ENCODE peak calls at places on chromosome 20, in eight cellular contexts. V, B, S, F, D, P, Q and I are unnamed samples.

GRCh38 chr20:48794360-48794759 is 33.4 kb downstream of the PREX1 start:
- DNase-seq in S (no peak), Q (no peak), P (peak), D (no peak), F (no peak), V (no peak), B (no peak), I (no peak)

GRCh38 chr20:50629675-50630055 is 61.7 kb downstream of the RIPOR3 start:
- DNase-seq in P (no peak), B (no peak), V (no peak), D (no peak), F (no peak), S (no peak), Q (no peak), I (no peak)

GRCh38 chr20:58706975-58707681 is 14.5 kb downstream of the NPEPL1 start:
- DNase-seq in V (no peak), P (no peak), D (no peak), B (no peak), S (no peak), F (no peak), Q (no peak), I (no peak)

GRCh38 chr20:24960302-24960801 is 11.3 kb downstream of the CST7 start:
- DNase-seq in V (no peak), P (no peak), F (no peak), B (no peak), S (no peak), D (no peak), Q (no peak), I (no peak)

GRCh38 chr20:53138454-53139291 is 166.5 kb downstream of the TSHZ2 start:
- DNase-seq in F (no peak), B (peak), V (no peak), P (no peak), D (no peak), Q (no peak), S (no peak), I (no peak)

GRCh38 chr20:38649275-38649891 is 47.8 kb downstream of the ARHGAP40 start:
- DNase-seq in V (peak), D (no peak), B (peak), P (peak), F (no peak), Q (no peak), S (peak), I (no peak)

GRCh38 chr20:32605167-32605656 is 20.1 kb upstream of the NOL4L start:
- DNase-seq in Q (no peak), S (no peak), B (no peak), P (no peak), D (no peak), F (no peak), V (no peak), I (peak)

GRCh38 chr20:23513164-23513563 is 22.2 kb downstream of the CST8 start:
- DNase-seq in F (no peak), Q (no peak), P (no peak), B (no peak), S (no peak), D (no peak), V (no peak), I (no peak)

GRCh38 chr20:32434434-32434833 is 76.3 kb downstream of the ASXL1 start:
- DNase-seq in B (no peak), P (no peak), D (no peak), S (no peak), V (no peak), F (no peak), Q (no peak), I (no peak)